ENCODE peak calls at places on chromosomes 16 and 17, in nine cellular contexts. M is endothelial cell, Y is WTC11, G is breast epithelium, X is activated B cell treated with CpG ODN at 0.5 μM for 24 hours, Z is AG10803, N is cardiac muscle cell, L is RWPE1, V is K562. H is an unnamed sample.
A peak's percentile ranks its signal among the peaks of the same experiment; 100 is the strongest.

GRCh38 chr17:4898927-4899326 is 409 bp upstream of the C17orf107 start:
- DNase-seq in L (no peak), V (no peak), N (no peak), Y (no peak), G (no peak), M (no peak), Z (no peak), X (no peak), H (no peak)

GRCh38 chr17:72556944-72557826 is 436.4 kb downstream of the SOX9 start:
- DNase-seq in Y (peak; percentile 85), M (peak; percentile 79), G (peak; percentile 74), X (peak; percentile 23), N (peak; percentile 71), Z (peak; percentile 45), V (peak; percentile 67), L (peak; percentile 72), H (peak; percentile 78)

GRCh38 chr17:14138649-14139048 is 69.3 kb downstream of the COX10 start:
- DNase-seq in V (no peak), M (no peak), Z (no peak), L (no peak), G (no peak), Y (no peak), N (no peak), X (no peak), H (no peak)

GRCh38 chr17:81379523-81379942 is 15.7 kb upstream of the BAHCC1 start:
- DNase-seq in N (no peak), Z (no peak), G (peak; percentile 82), X (no peak), L (no peak), M (no peak), V (peak; percentile 53), Y (peak; percentile 19), H (no peak)

GRCh38 chr17:74935048-74935447 is 650 bp upstream of the OTOP3 start:
- DNase-seq in L (no peak), V (no peak), Y (no peak), N (no peak), M (no peak), G (no peak), Z (no peak), X (no peak), H (no peak)

GRCh38 chr16:15650698-15651161 is 685 bp downstream of the NDE1 start:
- DNase-seq in N (peak; percentile 18), X (peak; percentile 40), V (peak; percentile 80), G (no peak), Y (peak; percentile 45), L (peak; percentile 21), M (peak; percentile 10), Z (no peak), H (peak; percentile 35)

GRCh38 chr16:15807603-15808009 is 49.2 kb downstream of the MYH11 start:
- DNase-seq in L (no peak), G (no peak), V (peak; percentile 51), M (no peak), Z (no peak), Y (peak; percentile 20), X (no peak), N (peak; percentile 89), H (no peak)

GRCh38 chr16:89633064-89633631 is 19.7 kb downstream of the DPEP1 start:
- DNase-seq in X (no peak), V (no peak), Y (no peak), N (no peak), M (no peak), G (no peak), Z (peak; percentile 87), L (peak; percentile 78), H (no peak)

GRCh38 chr16:53898993-53899392 is 195.0 kb downstream of the FTO start:
- DNase-seq in X (no peak), Y (no peak), N (peak; percentile 37), M (no peak), G (no peak), L (no peak), V (no peak), Z (peak; percentile 41), H (no peak)

GRCh38 chr17:40490289-40490853 is 11.1 kb downstream of the TNS4 start:
- DNase-seq in V (peak; percentile 34), L (peak; percentile 75), X (no peak), M (no peak), G (no peak), N (peak; percentile 90), Z (peak; percentile 86), Y (peak; percentile 46), H (peak; percentile 25)

GRCh38 chr16:70573451-70574121 is 50.0 kb downstream of the SF3B3 start:
- DNase-seq in G (no peak), Z (peak; percentile 91), M (no peak), L (no peak), V (no peak), N (peak; percentile 97), X (no peak), Y (no peak), H (no peak)

GRCh38 chr16:15976929-15977637 is 27.7 kb downstream of the ABCC1 start:
- DNase-seq in V (no peak), G (no peak), Y (no peak), M (no peak), X (no peak), Z (peak; percentile 92), L (no peak), N (peak; percentile 91), H (no peak)

GRCh38 chr17:46822388-46822921 is 4.0 kb upstream of the WNT3 start:
- DNase-seq in Z (no peak), V (peak; percentile 73), M (no peak), L (no peak), Y (peak; percentile 88), G (no peak), X (peak; percentile 49), N (no peak), H (no peak)

GRCh38 chr16:80346160-80346632 is 194.6 kb upstream of the DYNLRB2 start:
- DNase-seq in V (no peak), N (no peak), M (no peak), L (no peak), X (no peak), G (no peak), Z (peak; percentile 64), Y (no peak), H (no peak)

GRCh38 chr16:14485811-14486519 is 144.1 kb downstream of the PARN start:
- DNase-seq in L (no peak), V (no peak), G (no peak), Y (no peak), M (no peak), X (no peak), N (peak; percentile 27), Z (peak; percentile 57), H (no peak)

GRCh38 chr16:54135361-54136275 is 151.0 kb downstream of the IRX3 start:
- DNase-seq in Y (no peak), G (no peak), M (no peak), Z (peak; percentile 83), X (no peak), L (no peak), V (no peak), N (peak; percentile 71), H (no peak)

GRCh38 chr16:58492066-58492465 is 7.9 kb upstream of the NDRG4 start:
- DNase-seq in X (no peak), M (no peak), Z (no peak), N (no peak), V (no peak), Y (no peak), G (no peak), L (no peak), H (no peak)

DNA sequence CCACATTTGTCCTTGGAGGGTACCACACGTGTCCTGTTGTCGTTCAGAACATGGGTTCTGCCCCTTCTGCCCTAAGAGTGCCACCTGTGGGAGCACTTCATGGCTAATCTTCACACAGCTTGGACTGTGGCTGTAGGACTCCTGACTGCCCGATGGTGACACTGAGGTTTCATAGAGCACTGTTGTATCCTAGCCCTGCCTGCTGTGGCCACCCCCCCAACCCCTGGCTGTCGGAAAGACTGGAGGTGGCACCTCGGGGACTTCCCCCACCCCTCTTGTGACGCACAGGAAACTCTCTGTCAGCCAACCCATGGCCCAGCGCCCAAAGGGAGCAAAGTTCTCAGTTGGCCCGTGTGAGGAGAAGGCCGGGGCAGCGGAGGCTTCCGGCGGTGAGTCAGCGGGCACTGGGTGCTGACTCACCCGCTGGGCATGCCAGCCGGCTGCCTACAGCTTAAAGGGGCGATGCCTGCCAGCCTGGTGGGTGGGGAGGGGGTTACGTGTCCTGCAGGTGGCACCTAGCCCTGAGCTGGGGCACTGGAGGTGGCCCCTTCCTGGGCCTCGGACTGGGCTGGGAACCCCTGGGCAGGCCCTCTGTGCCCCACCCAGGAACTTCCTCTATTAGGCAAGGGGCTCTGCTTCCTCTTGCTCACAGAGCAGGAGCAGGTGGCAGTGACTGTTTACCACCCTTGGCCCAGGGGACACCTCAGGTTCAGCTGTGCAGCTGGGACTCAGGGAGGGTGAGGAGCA is 3.4 kb downstream of the MAP2K3 start:
- DNase-seq in X (peak; percentile 92), Z (peak; percentile 97), N (peak; percentile 97), L (peak; percentile 91), M (no peak), G (peak; percentile 95), V (no peak), Y (no peak), H (no peak)
- TF ChIP-seq CTCF in X (no peak), Z (no peak), N (no peak), L (no peak), M (no peak), G (no peak), V (no peak), Y (no peak), H (no peak)

DNA sequence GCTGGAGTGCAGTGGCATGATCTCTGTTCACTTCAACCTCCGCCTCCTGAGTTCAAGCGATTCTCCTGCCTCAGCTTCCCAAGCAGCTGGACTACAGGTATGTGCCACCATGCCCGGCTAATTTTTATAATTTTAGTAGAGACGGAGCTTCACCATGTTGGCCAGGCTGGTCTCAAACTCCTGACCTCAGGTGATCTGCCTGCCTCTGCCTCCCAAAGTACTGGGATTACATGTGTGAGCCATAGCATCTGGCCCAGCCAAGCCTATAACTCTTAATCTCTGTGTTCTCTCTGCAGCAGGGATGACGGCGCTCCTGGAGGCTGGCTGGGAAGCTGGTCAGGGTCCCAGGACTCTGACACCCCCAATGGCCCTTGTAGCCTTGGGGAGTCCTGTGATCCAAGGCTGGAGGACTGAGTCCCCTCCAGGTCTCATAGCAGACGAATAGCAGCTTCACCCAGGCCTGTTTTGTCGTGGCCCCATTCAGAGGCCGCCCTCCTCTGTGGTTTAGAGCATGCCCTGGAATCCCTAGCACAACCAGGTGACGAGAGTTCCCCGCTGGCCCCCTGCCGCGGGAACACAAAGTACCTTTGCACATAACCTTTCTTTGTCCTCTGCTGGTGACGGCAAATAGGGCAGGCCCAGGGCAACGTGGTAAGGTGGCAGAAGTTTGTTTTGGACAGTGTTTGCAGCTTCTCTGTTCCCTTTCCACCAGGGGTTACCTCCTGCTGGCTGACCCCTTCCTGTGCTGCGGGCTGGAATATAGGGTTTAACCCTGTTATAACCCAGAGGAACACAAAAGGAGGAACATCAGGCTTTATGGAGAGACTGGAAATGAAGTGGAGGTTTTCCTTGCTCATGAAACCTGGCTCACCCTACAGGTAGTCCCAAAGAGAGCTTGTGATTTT is 43.0 kb upstream of the TOB1 start:
- DNase-seq in X (no peak), N (no peak), V (no peak), L (no peak), Y (peak; percentile 57), G (peak; percentile 92), Z (no peak), M (no peak), H (no peak)
- TF ChIP-seq CTCF in X (no peak), N (no peak), V (no peak), L (no peak), Y (no peak), G (peak; percentile 68), Z (no peak), M (no peak), H (no peak)

GRCh38 chr16:87850009-87851006 is 19.0 kb downstream of the SLC7A5 start:
- DNase-seq in Y (peak; percentile 87), N (peak; percentile 55), V (peak; percentile 72), G (no peak), M (peak; percentile 73), L (no peak), X (peak; percentile 66), Z (peak; percentile 29), H (peak; percentile 84)
- TF ChIP-seq CTCF in Y (peak; percentile 99), N (peak; percentile 96), V (peak; percentile 77), G (peak; percentile 84), M (peak; percentile 99), L (peak; percentile 92), X (peak; percentile 22), Z (peak; percentile 77), H (peak; percentile 95)

GRCh38 chr16:68094614-68094934 is 9.4 kb downstream of the NFATC3 start:
- DNase-seq in L (no peak), G (no peak), Y (no peak), Z (no peak), M (no peak), X (no peak), N (no peak), V (no peak), H (no peak)
- TF ChIP-seq CTCF in L (no peak), G (no peak), Y (peak; percentile 21), Z (no peak), M (peak; percentile 55), X (no peak), N (no peak), V (no peak), H (no peak)